ENCODE peak calls at places on chromosomes 4 and X, in five cellular contexts. M is IMR-90, J is endothelial cell of umbilical vein, V is sigmoid colon, H is GM12878. S is an unnamed sample.

GRCh38 chrX:65600106-65600505 is 65.5 kb upstream of the LAS1L start:
- DNase-seq in H (no peak), J (no peak), V (no peak), M (no peak), S (no peak)

GRCh38 chr4:173626277-173626676 is 96.2 kb upstream of the HAND2 start:
- DNase-seq in M (no peak), H (no peak), J (no peak), V (no peak), S (no peak)

GRCh38 chr4:71494539-71494938 is 155.7 kb downstream of the SLC4A4 start:
- DNase-seq in H (no peak), V (no peak), M (no peak), J (no peak), S (no peak)

GRCh38 chrX:131816551-131817136 is 206.5 kb upstream of the STK26 start:
- DNase-seq in V (peak), J (peak), H (peak), M (peak), S (no peak)

GRCh38 chrX:111254896-111255693 is 15.2 kb downstream of the CAPN6 start:
- DNase-seq in J (no peak), V (no peak), H (no peak), M (no peak), S (no peak)

GRCh38 chrX:147770858-147771257 is 140.9 kb upstream of the FMR1 start:
- DNase-seq in M (no peak), H (no peak), J (no peak), V (no peak), S (no peak)

GRCh38 chrX:132071260-132071659 is 48.2 kb downstream of the STK26 start:
- DNase-seq in M (no peak), J (peak), H (no peak), V (no peak), S (no peak)

GRCh38 chrX:150099316-150099715 is 161.0 kb upstream of the EOLA2 start:
- DNase-seq in H (no peak), V (no peak), M (no peak), J (peak), S (no peak)

GRCh38 chr4:108783666-108784463 is 21.0 kb upstream of the ETNPPL start:
- DNase-seq in H (no peak), M (no peak), J (peak), V (no peak), S (no peak)

GRCh38 chr4:81421346-81422218 is 50.1 kb downstream of the RASGEF1B start:
- DNase-seq in J (no peak), V (no peak), H (peak), M (peak), S (peak)

GRCh38 chrX:1384738-1385250 is 7.1 kb downstream of the SLC25A6 start:
- DNase-seq in V (peak), H (no peak), J (no peak), M (no peak), S (no peak)

GRCh38 chrX:1535241-1536041 is 1.5 kb downstream of the P2RY8 start:
- DNase-seq in J (no peak), M (no peak), H (peak), V (no peak), S (no peak)

GRCh38 chrX:46130246-46130645 is 415.0 kb downstream of the ZNF674 start:
- DNase-seq in J (no peak), V (no peak), M (no peak), H (no peak), S (no peak)

GRCh38 chr4:82124365-82124764 is 249.4 kb downstream of the HNRNPD start:
- DNase-seq in J (no peak), M (no peak), V (no peak), H (no peak), S (no peak)

GRCh38 chrX:153646620-153647373 is at the start of gene DUSP9:
- DNase-seq in M (no peak), H (no peak), V (peak), J (peak), S (no peak)

GRCh38 chr4:40923326-40924095 is 173.8 kb downstream of the NSUN7 start:
- DNase-seq in M (no peak), V (no peak), J (peak), H (no peak), S (no peak)

GRCh38 chr4:123007679-123008078 is 85.3 kb upstream of the NUDT6 start:
- DNase-seq in H (no peak), V (no peak), M (no peak), J (no peak), S (no peak)

GRCh38 chr4:32161382-32161781 is 1441.2 kb downstream of the PCDH7 start:
- DNase-seq in V (no peak), H (no peak), J (no peak), M (peak), S (no peak)

GRCh38 chr4:31362756-31363155 is 642.6 kb downstream of the PCDH7 start:
- DNase-seq in V (no peak), H (no peak), J (no peak), M (no peak), S (no peak)

GRCh38 chr4:163911891-163912290 is 417.4 kb downstream of the TMA16 start:
- DNase-seq in J (no peak), H (no peak), M (no peak), V (no peak), S (no peak)

GRCh38 chr4:80071643-80072606 is 1.1 kb downstream of the ANTXR2 start:
- DNase-seq in H (peak), M (peak), V (peak), J (no peak), S (no peak)

GRCh38 chr4:4507403-4507802 is 34.4 kb downstream of the STX18 start:
- DNase-seq in M (no peak), V (peak), H (no peak), J (no peak), S (no peak)

GRCh38 chr4:185115827-185116232 is 27.2 kb upstream of the SLC25A4 start:
- DNase-seq in V (no peak), H (no peak), J (peak), M (peak), S (no peak)

GRCh38 chrX:39773150-39773549 is 324.6 kb downstream of the BCOR start:
- DNase-seq in J (no peak), H (no peak), V (no peak), M (no peak), S (no peak)

GRCh38 chr4:112813790-112814189 is 176.8 kb downstream of the LARP7 start:
- DNase-seq in V (no peak), J (no peak), H (peak), M (peak), S (no peak)

GRCh38 chr4:91502365-91502764 is 801.4 kb upstream of the GRID2 start:
- DNase-seq in V (no peak), H (no peak), M (no peak), J (peak), S (no peak)
- TF ChIP-seq CTCF in V (no peak), H (no peak), M (no peak), J (peak), S (no peak)

GRCh38 chrX:119758682-119759332 is 419 bp downstream of the SOWAHD start:
- DNase-seq in H (no peak), V (no peak), J (peak), M (no peak), S (no peak)
- H3K4me3 ChIP-seq in H (peak), V (peak), J (peak), M (peak), S (peak)

GRCh38 chr4:94639298-94639697 is 118.5 kb upstream of the BMPR1B start:
- DNase-seq in H (no peak), J (no peak), V (no peak), M (no peak), S (no peak)

GRCh38 chr4:94642561-94642866 is 115.2 kb upstream of the BMPR1B start:
- DNase-seq in J (no peak), M (peak), V (no peak), H (no peak), S (no peak)

GRCh38 chr4:94640151-94640550 is 117.6 kb upstream of the BMPR1B start:
- DNase-seq in V (no peak), J (no peak), M (no peak), H (no peak), S (no peak)

GRCh38 chr4:94636004-94636403 is 121.8 kb upstream of the BMPR1B start:
- DNase-seq in M (peak), H (no peak), V (no peak), J (no peak), S (no peak)

DNA sequence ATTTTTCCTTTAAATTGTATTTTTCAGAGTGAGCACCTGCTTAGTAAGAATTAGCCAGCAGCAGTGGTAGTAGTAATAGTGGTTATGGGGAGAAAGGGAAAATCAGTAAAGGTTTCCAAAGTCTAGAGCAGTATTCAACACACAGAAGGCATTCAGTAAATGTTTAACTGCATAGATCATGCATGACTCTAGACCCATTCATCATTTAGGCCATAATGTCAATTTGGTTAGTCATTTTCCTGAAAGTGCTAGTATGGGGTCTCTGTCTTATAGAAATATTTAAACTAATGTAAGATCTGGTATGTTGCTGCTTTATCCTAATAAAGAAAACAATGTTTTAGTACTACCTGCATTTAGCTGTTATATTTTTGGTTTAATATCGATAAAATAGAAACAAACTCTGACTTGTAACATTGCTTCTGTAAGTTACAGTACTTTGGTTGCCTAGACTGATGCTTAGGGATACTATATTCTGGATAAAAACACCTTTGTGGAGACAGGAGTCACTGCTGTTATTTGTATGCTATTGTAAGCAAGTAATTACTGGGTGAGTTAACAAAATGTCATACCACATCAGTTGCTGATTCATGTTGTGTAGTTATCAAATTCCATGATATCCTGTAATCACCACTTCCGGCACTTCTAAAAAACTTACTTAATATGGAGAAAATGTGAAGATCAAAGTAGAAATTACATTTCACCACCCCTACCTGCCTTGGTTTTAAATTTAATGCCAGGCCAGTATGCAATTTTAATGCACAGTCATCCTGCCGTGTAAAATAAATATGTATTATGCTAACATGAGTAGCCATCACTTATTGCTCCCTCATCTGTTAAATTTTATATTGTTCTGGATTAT is 115.8 kb upstream of the BMPR1B start:
- DNase-seq in V (no peak), J (peak), M (peak), H (no peak), S (no peak)
- TF ChIP-seq CTCF in V (no peak), J (no peak), M (no peak), H (no peak), S (no peak)

DNA sequence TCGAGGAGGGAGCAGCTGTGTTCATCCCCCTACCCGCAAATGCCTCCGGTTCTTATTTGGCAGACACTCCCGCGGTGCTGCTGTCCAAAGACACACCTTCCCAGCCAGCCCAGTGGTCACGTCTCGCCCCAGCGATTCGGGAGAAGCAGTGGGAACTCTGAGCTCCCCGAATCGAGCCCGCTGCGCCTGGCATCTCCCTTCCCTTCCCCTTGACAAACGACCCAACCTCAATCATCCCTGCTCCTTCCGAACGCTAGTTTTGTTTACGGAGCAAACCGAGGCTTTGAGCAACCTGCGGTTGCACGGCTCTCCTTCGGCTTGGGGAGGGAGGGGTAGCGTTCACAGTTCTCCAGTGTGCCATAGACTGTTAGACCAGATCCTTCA is 299 bp upstream of the FRMPD4 start:
- DNase-seq in J (no peak), M (no peak), H (no peak), V (no peak), S (no peak)
- H3K4me3 ChIP-seq in J (no peak), M (peak), H (no peak), V (peak), S (no peak)

GRCh38 chr4:117429506-117429905 is 344.1 kb upstream of the TRAM1L1 start:
- DNase-seq in V (no peak), M (no peak), H (no peak), J (no peak), S (no peak)

GRCh38 chr4:117434424-117434823 is 349.0 kb upstream of the TRAM1L1 start:
- DNase-seq in H (no peak), V (no peak), J (no peak), M (no peak), S (no peak)

GRCh38 chr4:117429061-117429460 is 343.7 kb upstream of the TRAM1L1 start:
- DNase-seq in H (no peak), J (no peak), M (no peak), V (no peak), S (no peak)
- TF ChIP-seq CTCF in H (no peak), J (no peak), M (no peak), V (no peak), S (peak)

DNA sequence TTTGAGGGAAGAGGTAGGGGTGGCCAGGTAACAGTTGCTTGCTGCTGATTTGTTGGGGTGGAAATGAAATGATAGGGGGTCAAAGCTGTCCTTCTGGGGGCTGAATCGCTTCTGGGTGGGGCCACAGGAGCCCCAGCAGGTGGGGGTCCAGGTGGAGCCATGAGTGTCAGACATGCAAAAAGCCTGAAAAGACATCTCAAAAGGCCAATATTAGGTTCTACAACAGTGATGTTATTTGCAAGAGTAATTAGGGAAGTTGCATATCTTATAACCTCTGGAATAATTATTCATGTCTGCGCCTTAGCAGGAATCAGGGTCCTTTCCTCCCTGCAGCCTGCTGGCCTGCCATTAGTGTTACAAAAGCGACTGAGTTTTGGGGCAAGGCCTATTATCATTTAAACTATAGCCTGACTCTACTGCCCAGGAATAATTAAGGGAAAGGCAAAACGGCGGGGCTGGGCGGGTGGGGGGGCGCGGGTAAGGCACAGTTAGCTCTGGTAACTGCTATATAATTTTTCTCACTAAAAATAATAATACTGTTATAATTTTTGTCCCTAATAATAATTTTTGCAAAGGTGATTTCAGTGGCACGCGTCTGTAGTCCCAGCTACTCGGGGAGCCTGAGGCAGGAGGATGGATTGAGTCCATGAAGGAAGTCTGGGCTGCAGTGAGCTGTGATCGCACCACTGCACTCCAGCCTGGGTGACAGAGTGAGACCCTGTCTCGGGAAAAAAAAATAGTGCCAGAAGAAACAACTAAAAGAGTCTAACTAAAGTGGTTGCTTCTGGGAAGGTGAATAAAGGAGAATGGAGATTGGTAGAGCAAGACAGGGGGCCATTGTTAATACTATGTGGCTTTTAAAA is 145.7 kb downstream of the MAGEB17 start:
- DNase-seq in V (no peak), M (no peak), H (no peak), J (no peak), S (no peak)
- H3K4me3 ChIP-seq in V (no peak), M (no peak), H (no peak), J (no peak), S (no peak)

GRCh38 chrX:115968436-115969252 is 201.9 kb upstream of the AGTR2 start:
- DNase-seq in M (no peak), H (no peak), V (peak), J (peak), S (peak)
- TF ChIP-seq CTCF in M (no peak), H (no peak), V (no peak), J (no peak), S (peak)

GRCh38 chrX:2823795-2824386 is 4.8 kb upstream of the GYG2 start:
- DNase-seq in H (no peak), J (no peak), M (no peak), V (no peak), S (no peak)

GRCh38 chrX:2817036-2817435 is 11.7 kb upstream of the GYG2 start:
- DNase-seq in H (no peak), V (no peak), J (no peak), M (no peak), S (no peak)

GRCh38 chrX:2819345-2820130 is 9.2 kb upstream of the GYG2 start:
- DNase-seq in H (no peak), V (no peak), M (peak), J (peak), S (no peak)

GRCh38 chrX:2824886-2825285 is 3.8 kb upstream of the GYG2 start:
- DNase-seq in M (no peak), V (no peak), H (no peak), J (no peak), S (no peak)

GRCh38 chrX:2820131-2820771 is 8.5 kb upstream of the GYG2 start:
- DNase-seq in V (no peak), H (no peak), J (no peak), M (no peak), S (no peak)
- H3K4me3 ChIP-seq in V (no peak), H (no peak), J (no peak), M (no peak), S (no peak)

GRCh38 chr4:38233727-38234478 is 273.7 kb downstream of the PTTG2 start:
- DNase-seq in J (no peak), H (no peak), M (no peak), V (no peak), S (no peak)

GRCh38 chr4:38230821-38231583 is 270.8 kb downstream of the PTTG2 start:
- DNase-seq in V (no peak), H (no peak), M (no peak), J (no peak), S (no peak)

GRCh38 chr4:38231626-38232025 is 271.4 kb downstream of the PTTG2 start:
- DNase-seq in H (no peak), M (no peak), V (no peak), J (no peak), S (no peak)

GRCh38 chr4:38232741-38233140 is 272.5 kb downstream of the PTTG2 start:
- DNase-seq in V (no peak), M (no peak), H (no peak), J (no peak), S (no peak)

DNA sequence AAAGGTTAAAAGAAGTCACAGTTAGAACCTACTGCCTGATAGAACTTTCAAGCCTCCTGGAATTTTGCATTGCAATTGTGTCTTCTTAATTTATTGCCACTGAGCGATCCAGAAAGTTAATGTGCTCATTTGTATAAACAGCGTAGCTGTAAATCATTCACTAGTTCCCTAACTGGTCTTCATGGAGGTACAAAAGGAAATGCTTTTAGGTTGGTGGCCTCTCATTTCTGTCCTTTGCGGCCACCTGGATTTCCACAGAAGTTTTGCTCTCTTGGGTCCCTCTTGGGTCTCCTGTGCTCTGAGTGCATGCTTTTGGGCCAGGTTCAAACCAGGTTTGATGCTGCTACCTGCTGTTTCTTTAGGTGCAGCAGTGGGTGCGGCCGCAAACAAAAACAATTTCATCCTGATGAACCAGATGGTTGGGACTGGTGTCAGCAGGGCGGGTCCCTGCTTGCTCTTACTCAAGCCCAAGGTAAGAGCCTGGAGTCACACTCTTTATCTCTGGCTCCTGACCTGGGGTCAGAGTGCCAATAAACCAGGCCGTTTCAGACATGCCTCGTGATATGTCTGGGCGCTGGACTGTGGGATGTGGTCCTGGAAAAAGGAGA is 270.0 kb downstream of the PTTG2 start:
- DNase-seq in J (no peak), V (no peak), H (no peak), M (no peak), S (no peak)
- TF ChIP-seq CTCF in J (no peak), V (no peak), H (no peak), M (no peak), S (no peak)

DNA sequence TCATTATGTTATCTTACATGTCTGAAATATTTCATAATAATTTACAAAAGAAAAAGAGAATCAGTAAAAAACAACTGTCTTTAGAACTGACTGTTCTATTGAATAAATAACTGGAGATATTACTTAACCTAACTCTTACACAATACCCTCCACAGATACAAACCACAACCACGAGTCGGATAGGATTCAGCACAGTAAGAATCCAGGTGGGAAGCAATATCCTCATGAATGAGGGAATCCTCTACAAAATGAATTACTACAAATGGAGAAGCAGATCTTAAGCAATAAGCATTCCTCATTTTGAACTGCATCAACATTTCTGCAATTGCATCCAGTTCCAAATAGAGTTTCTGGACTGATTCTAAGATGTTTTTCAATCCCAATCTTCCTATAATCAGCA is 227.1 kb downstream of the SH2D1A start:
- DNase-seq in J (no peak), V (no peak), H (no peak), M (no peak), S (no peak)
- H3K4me3 ChIP-seq in J (no peak), V (no peak), H (no peak), M (no peak), S (no peak)

S was measured in GM12864.